ENCODE peak calls at places on chromosomes 2 and 18, in seven cellular contexts. F is mucosa of descending colon, U is body of pancreas, R is dorsolateral prefrontal cortex, C is pancreas, K is lower lobe of right lung, A is astrocyte of the spinal cord. Z is an unnamed sample.

GRCh38 chr2:229795058-229795457 is 80.7 kb upstream of the DNER start:
- DNase-seq in R (no peak), C (no peak), U (no peak), K (no peak), A (no peak), F (no peak), Z (no peak)

GRCh38 chr2:101625387-101625786 is 72.1 kb upstream of the MAP4K4 start:
- DNase-seq in A (no peak), R (no peak), F (no peak), K (no peak), U (no peak), C (no peak), Z (no peak)

GRCh38 chr2:46803551-46803885 is 112.1 kb downstream of the MCFD2 start:
- DNase-seq in K (no peak), A (no peak), U (no peak), F (no peak), C (no peak), R (peak; percentile 50), Z (no peak)

GRCh38 chr18:24063121-24063731 is 48.7 kb downstream of the TTC39C start:
- DNase-seq in U (no peak), R (no peak), C (no peak), K (no peak), A (peak; percentile 68), F (no peak), Z (no peak)

GRCh38 chr2:152611458-152612231 is 105.6 kb downstream of the PRPF40A start:
- DNase-seq in U (no peak), F (peak; percentile 32), R (no peak), A (peak; percentile 83), K (no peak), C (peak; percentile 22), Z (no peak)

GRCh38 chr2:42141687-42142475 is 27.3 kb upstream of the EML4 start:
- DNase-seq in K (peak; percentile 61), R (no peak), A (peak; percentile 96), U (peak; percentile 38), F (peak; percentile 59), C (peak; percentile 69), Z (no peak)

GRCh38 chr2:46001741-46002506 is 295.3 kb upstream of the EPAS1 start:
- DNase-seq in U (no peak), A (peak; percentile 29), K (no peak), R (no peak), C (no peak), F (no peak), Z (no peak)

GRCh38 chr18:22674300-22674699 is 256.6 kb upstream of the CTAGE1 start:
- DNase-seq in C (no peak), F (no peak), A (peak; percentile 96), R (no peak), K (no peak), U (no peak), Z (no peak)

GRCh38 chr18:8504451-8504850 is 104.8 kb upstream of the RAB12 start:
- DNase-seq in F (no peak), C (no peak), R (no peak), U (no peak), K (no peak), A (no peak), Z (no peak)

GRCh38 chr2:117785740-117786139 is 28.8 kb upstream of the DDX18 start:
- DNase-seq in C (peak; percentile 16), F (peak; percentile 65), A (peak; percentile 52), U (peak; percentile 33), R (peak; percentile 53), K (no peak), Z (no peak)

GRCh38 chr2:229562472-229563127 is 151.8 kb downstream of the DNER start:
- DNase-seq in F (no peak), C (no peak), A (no peak), U (no peak), R (no peak), K (no peak), Z (no peak)

GRCh38 chr18:2980607-2980923 is 32.4 kb downstream of the LPIN2 start:
- DNase-seq in K (no peak), U (no peak), F (no peak), C (no peak), A (no peak), R (no peak), Z (no peak)

GRCh38 chr18:53153281-53153680 is 813.3 kb downstream of the DCC start:
- DNase-seq in F (peak; percentile 4), K (no peak), U (no peak), A (no peak), C (no peak), R (no peak), Z (no peak)

GRCh38 chr2:224175538-224175937 is 136.5 kb upstream of the SERPINE2 start:
- DNase-seq in C (no peak), U (no peak), K (no peak), A (no peak), F (no peak), R (no peak), Z (no peak)

GRCh38 chr18:9475643-9476580 is 599 bp downstream of the RALBP1 start:
- DNase-seq in F (peak; percentile 30), R (no peak), U (no peak), K (no peak), A (peak; percentile 29), C (no peak), Z (no peak)

GRCh38 chr2:135916232-135916631 is 40.0 kb upstream of the MCM6 start:
- DNase-seq in F (peak; percentile 47), C (no peak), U (no peak), K (no peak), A (peak; percentile 60), R (no peak), Z (no peak)
- TF ChIP-seq CTCF in F (no peak), C (no peak), U (peak; percentile 42), K (peak; percentile 52), A (no peak), R (peak; percentile 61), Z (no peak)

GRCh38 chr2:73995810-73996209 is 11.1 kb downstream of the TET3 start:
- DNase-seq in U (no peak), A (no peak), F (no peak), K (no peak), C (no peak), R (no peak), Z (no peak)
- TF ChIP-seq CTCF in U (no peak), A (no peak), F (no peak), K (no peak), C (no peak), R (no peak), Z (no peak)

GRCh38 chr2:174486614-174487535 is at the start of gene GPR155:
- DNase-seq in R (peak; percentile 97), U (peak; percentile 100), K (peak; percentile 100), F (peak; percentile 100), C (peak; percentile 100), A (peak; percentile 99), Z (peak; percentile 95)
- TF ChIP-seq CTCF in R (no peak), U (peak; percentile 20), K (no peak), F (no peak), C (no peak), A (no peak), Z (no peak)

DNA sequence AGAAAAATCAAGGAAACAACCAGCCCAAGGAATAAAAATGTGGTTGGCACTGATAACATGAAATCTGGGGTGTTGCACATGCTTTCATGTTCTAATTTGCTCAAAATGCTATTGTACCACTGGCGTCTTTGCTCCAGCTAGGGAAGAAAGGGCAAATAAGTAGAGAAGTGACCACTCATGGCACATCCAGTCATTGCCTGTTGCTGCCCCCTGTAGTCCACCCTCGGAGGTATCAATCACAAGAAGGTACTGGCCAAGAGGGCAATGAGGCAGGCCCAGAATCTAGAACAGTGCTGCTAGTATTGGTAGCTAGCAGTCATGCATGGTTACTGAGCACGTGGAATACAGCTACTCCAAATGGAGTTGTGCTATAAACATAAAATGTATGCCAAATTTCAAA is 213.4 kb downstream of the CDCA7 start:
- DNase-seq in K (no peak), C (no peak), U (no peak), R (no peak), F (peak; percentile 60), A (no peak), Z (no peak)
- TF ChIP-seq CTCF in K (peak; percentile 10), C (no peak), U (no peak), R (no peak), F (no peak), A (peak; percentile 22), Z (no peak)

DNA sequence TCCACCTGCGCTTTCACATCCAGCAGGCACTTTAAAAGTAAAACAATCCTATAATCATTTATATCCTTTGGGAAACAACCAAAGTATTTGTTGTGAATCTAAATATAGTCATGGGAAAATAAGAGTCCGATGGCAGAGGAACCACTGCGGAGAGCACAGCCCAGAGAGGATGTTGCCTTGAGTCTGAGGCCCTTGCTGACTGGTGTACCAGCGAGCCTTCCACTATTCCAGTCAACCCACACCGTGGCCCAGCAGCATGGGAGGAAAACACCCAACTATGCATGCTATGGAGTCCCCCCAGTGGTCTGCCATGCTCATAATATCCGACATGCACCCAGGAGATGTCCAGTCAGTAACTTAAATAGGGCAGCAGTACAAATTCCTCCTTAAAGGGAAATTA is 21.6 kb downstream of the KANSL3 start:
- DNase-seq in A (no peak), F (no peak), C (no peak), R (no peak), U (no peak), K (no peak), Z (no peak)
- TF ChIP-seq CTCF in A (no peak), F (no peak), C (no peak), R (no peak), U (no peak), K (no peak), Z (no peak)

GRCh38 chr18:36496022-36496421 is 198.5 kb downstream of the FHOD3 start:
- DNase-seq in C (no peak), K (no peak), R (no peak), U (no peak), F (no peak), A (no peak), Z (no peak)

GRCh38 chr18:36490907-36491306 is 193.4 kb downstream of the FHOD3 start:
- DNase-seq in A (no peak), C (no peak), K (no peak), R (no peak), U (no peak), F (no peak), Z (no peak)

GRCh38 chr18:36492604-36493329 is 195.3 kb downstream of the FHOD3 start:
- DNase-seq in K (no peak), C (no peak), F (no peak), A (no peak), R (no peak), U (no peak), Z (no peak)

GRCh38 chr18:36493349-36494281 is 196.1 kb downstream of the FHOD3 start:
- DNase-seq in K (no peak), F (peak; percentile 20), U (peak; percentile 78), R (no peak), C (peak; percentile 68), A (peak; percentile 30), Z (no peak)
- TF ChIP-seq CTCF in K (no peak), F (no peak), U (no peak), R (no peak), C (no peak), A (no peak), Z (no peak)

GRCh38 chr2:227817940-227818568 is 4.4 kb downstream of the CCL20 start:
- DNase-seq in U (peak; percentile 58), R (peak; percentile 87), F (peak; percentile 72), C (peak; percentile 61), A (peak; percentile 100), K (peak; percentile 92), Z (peak; percentile 99)
- TF ChIP-seq CTCF in U (no peak), R (no peak), F (no peak), C (no peak), A (no peak), K (no peak), Z (no peak)